ENCODE peak calls at places on chromosomes 7 and 10, in four cellular contexts. L, N, K and Y are unnamed samples.

GRCh38 chr7:128215281-128215680 is 25.8 kb upstream of the LEP start:
- DNase-seq in K (no peak), L (no peak), N (no peak), Y (no peak)

GRCh38 chr10:119723161-119723560 is 2.7 kb upstream of the INPP5F start:
- DNase-seq in L (no peak), N (no peak), K (no peak), Y (no peak)

GRCh38 chr7:37109853-37110252 is 338.8 kb downstream of the ELMO1 start:
- DNase-seq in N (no peak), K (no peak), L (peak), Y (no peak)

GRCh38 chr10:80966326-80966986 is 428.8 kb downstream of the SH2D4B start:
- DNase-seq in N (no peak), K (no peak), L (no peak), Y (no peak)

GRCh38 chr7:150962743-150963399 is 15.2 kb downstream of the KCNH2 start:
- DNase-seq in K (peak), L (no peak), N (peak), Y (peak)

GRCh38 chr10:110487411-110488123 is 10.1 kb upstream of the DUSP5 start:
- DNase-seq in N (no peak), L (no peak), K (no peak), Y (no peak)

GRCh38 chr7:100016209-100016901 is 959 bp downstream of the ZKSCAN1 start:
- DNase-seq in N (no peak), K (no peak), L (no peak), Y (no peak)

GRCh38 chr10:71797533-71798307 is 24.4 kb upstream of the VSIR start:
- DNase-seq in K (no peak), L (no peak), N (no peak), Y (no peak)

GRCh38 chr7:118153551-118154177 is 30.3 kb upstream of the LSM8 start:
- DNase-seq in N (no peak), L (no peak), K (no peak), Y (no peak)

GRCh38 chr7:155358066-155358947 is 60.6 kb downstream of the INSIG1 start:
- DNase-seq in K (no peak), L (no peak), N (no peak), Y (no peak)

GRCh38 chr10:88991161-88991899 is 732 bp downstream of the FAS start:
- DNase-seq in K (peak), L (peak), N (peak), Y (peak)

GRCh38 chr7:23443974-23444373 is 26.3 kb downstream of the IGF2BP3 start:
- DNase-seq in N (no peak), K (no peak), L (no peak), Y (no peak)

GRCh38 chr7:35261476-35262285 is 7.8 kb upstream of the TBX20 start:
- DNase-seq in K (no peak), L (no peak), N (no peak), Y (no peak)

GRCh38 chr7:20312562-20312961 is 18.1 kb upstream of the ITGB8 start:
- DNase-seq in L (no peak), N (no peak), K (no peak), Y (no peak)

GRCh38 chr7:20307901-20308300 is 22.8 kb upstream of the ITGB8 start:
- DNase-seq in L (no peak), K (no peak), N (no peak), Y (no peak)

GRCh38 chr7:20314216-20314615 is 16.5 kb upstream of the ITGB8 start:
- DNase-seq in L (no peak), N (no peak), K (no peak), Y (no peak)

GRCh38 chr7:20310963-20311742 is 19.5 kb upstream of the ITGB8 start:
- DNase-seq in K (no peak), N (no peak), L (no peak), Y (no peak)

DNA sequence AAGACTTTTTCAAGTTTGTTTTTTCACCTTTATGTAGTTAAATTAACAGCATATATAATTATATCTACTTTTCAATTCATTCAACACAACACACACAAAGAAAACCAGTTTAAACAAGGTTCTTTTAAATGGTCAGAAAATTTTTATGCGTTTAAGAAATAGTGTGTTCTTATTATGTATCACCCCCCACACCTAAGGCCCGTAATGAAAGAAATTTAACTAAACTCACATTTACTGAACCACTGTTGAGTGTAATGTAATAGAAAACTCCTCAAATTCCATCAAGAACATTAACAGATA is 19.0 kb upstream of the ITGB8 start:
- DNase-seq in N (no peak), L (no peak), K (no peak), Y (no peak)
- TF ChIP-seq CTCF in N (no peak), L (no peak), K (no peak), Y (no peak)

DNA sequence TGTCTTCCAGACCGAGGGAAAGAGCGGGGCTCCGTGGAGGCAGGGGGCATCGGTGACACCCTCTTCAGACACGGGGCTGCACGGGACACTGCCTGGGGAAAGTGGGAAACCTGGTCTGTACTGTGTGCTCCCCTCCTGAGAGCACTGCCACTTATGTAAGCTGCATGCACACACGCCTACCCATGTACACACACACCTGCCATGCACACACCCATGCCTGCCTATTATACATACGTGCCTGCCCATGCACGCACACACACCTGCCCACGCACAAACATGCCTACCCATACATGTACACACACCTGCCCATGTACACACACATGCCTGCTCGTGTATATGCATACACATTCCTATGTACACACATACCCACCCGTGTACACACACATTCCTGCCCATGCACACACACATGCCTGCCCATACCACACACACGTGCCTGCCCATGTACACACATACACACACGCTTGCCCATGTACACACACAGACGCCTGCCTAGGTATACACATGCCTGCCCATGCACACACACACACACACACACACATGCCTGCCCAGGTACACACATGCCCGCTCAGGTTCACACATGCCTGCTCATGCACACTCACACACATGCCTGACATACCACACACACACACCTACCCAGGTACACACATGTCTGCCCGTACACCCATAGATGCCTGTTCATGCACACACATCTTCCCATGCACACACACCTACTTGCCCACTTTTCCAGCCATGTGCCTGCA is 35.5 kb upstream of the CALN1 start:
- DNase-seq in N (no peak), L (no peak), K (no peak), Y (no peak)
- TF ChIP-seq CTCF in N (no peak), L (no peak), K (no peak), Y (no peak)

GRCh38 chr10:132939957-132940790 is 2.2 kb downstream of the CFAP46 start:
- DNase-seq in L (no peak), K (peak), N (peak), Y (peak)

GRCh38 chr10:132939378-132939955 is 2.9 kb downstream of the CFAP46 start:
- DNase-seq in K (no peak), L (no peak), N (no peak), Y (no peak)

GRCh38 chr10:132937861-132938260 is 4.5 kb downstream of the CFAP46 start:
- DNase-seq in L (no peak), N (no peak), K (no peak), Y (peak)

GRCh38 chr10:132940791-132941465 is 1.4 kb downstream of the CFAP46 start:
- DNase-seq in K (no peak), L (no peak), N (no peak), Y (peak)

GRCh38 chr10:132938472-132939329 is 3.7 kb downstream of the CFAP46 start:
- DNase-seq in N (no peak), L (no peak), K (no peak), Y (peak)
- TF ChIP-seq CTCF in N (peak), L (no peak), K (no peak), Y (no peak)

GRCh38 chr7:73437699-73438416 is 4.3 kb downstream of the FZD9 start:
- DNase-seq in L (no peak), K (no peak), N (no peak), Y (no peak)

GRCh38 chr7:73435471-73436009 is 2.0 kb downstream of the FZD9 start:
- DNase-seq in N (no peak), L (no peak), K (no peak), Y (no peak)

GRCh38 chr7:73434701-73435069 is 1.1 kb downstream of the FZD9 start:
- DNase-seq in N (no peak), L (no peak), K (no peak), Y (no peak)

GRCh38 chr7:73437091-73437490 is 3.5 kb downstream of the FZD9 start:
- DNase-seq in N (no peak), K (no peak), L (no peak), Y (no peak)

DNA sequence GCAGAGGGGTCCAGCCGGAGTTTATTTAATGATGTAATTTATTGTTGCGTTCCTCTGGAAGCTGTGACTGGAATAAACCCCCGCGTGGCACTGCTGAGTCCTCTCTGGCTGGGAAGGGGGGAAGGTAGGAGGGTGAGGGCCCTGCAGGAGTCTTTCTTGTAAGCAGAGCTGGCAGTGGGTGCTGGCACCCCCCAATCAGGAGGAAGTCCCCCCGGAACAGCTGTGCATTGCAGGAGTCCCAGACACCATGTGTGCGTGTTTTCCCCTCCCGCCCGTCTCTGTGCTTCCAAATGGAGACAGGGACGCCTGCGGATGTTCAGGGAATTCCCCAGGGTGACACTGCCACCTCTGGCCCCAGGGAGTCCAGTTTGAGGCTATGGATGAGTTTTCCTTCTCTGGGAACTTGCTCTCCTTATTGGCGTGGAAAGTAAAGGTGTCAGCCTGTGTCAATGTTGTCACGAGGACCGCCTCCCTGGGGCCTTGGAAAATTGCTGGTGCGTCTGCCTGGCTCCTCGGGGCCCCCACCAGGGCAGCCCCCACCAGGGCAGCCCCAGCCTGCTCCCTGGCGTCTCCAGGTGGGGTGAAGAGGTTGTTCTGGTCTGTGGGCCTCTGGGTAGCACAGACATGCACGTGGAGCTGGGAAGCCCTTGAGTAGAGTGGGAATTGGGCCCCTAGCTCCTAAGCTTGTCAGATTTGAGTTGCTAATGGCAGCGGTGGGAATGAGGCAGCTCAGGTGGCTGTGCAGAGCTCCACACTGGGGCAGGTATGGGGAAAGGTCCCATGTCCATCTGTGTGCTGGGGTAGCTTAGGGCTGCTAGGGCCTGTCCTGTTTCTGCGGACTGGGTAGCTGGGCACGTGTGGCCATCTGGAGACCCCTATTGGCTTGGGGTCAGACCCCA is 2.7 kb downstream of the FZD9 start:
- DNase-seq in L (no peak), N (no peak), K (no peak), Y (no peak)
- TF ChIP-seq CTCF in L (no peak), N (no peak), K (no peak), Y (no peak)